ENCODE peak calls at places on chromosomes 13 and 19, in four cellular contexts. N is cardiac muscle cell, S is fibroblast of lung, X is heart left ventricle. W is an unnamed sample.

GRCh38 chr13:41707192-41707858 is 250.0 kb downstream of the RGCC start:
- DNase-seq in N (peak), S (no peak), X (no peak), W (no peak)

GRCh38 chr19:13881692-13882418 is 4.9 kb downstream of the NANOS3 start:
- DNase-seq in N (peak), S (no peak), X (no peak), W (peak)

GRCh38 chr19:29810504-29810871 is 1.3 kb upstream of the CCNE1 start:
- DNase-seq in N (no peak), S (peak), X (no peak), W (peak)

GRCh38 chr13:113076681-113077401 is 28.8 kb upstream of the F7 start:
- DNase-seq in N (no peak), S (no peak), X (peak), W (no peak)

GRCh38 chr19:5231857-5232503 is 108.6 kb downstream of the PTPRS start:
- DNase-seq in N (peak), S (peak), X (no peak), W (no peak)

GRCh38 chr13:108044929-108045328 is 170.4 kb downstream of the LIG4 start:
- DNase-seq in N (no peak), S (no peak), X (no peak), W (no peak)

GRCh38 chr19:9917322-9917721 is 19.0 kb downstream of the OLFM2 start:
- DNase-seq in N (peak), S (peak), X (no peak), W (peak)

GRCh38 chr13:85317781-85318180 is 481.4 kb downstream of the SLITRK6 start:
- DNase-seq in N (no peak), S (no peak), X (no peak), W (no peak)

GRCh38 chr19:12985049-12985776 is 10.1 kb upstream of the NFIX start:
- DNase-seq in N (no peak), S (peak), X (peak), W (peak)

GRCh38 chr19:31356587-31357314 is 7.5 kb upstream of the TSHZ3 start:
- DNase-seq in N (no peak), S (no peak), X (peak), W (peak)

GRCh38 chr13:40456979-40457553 is 209.4 kb downstream of the FOXO1 start:
- DNase-seq in N (no peak), S (no peak), X (no peak), W (no peak)

GRCh38 chr13:106786006-106786579 is 218.2 kb upstream of the ARGLU1 start:
- DNase-seq in N (no peak), S (no peak), X (no peak), W (no peak)

GRCh38 chr13:35855531-35856019 is 275.6 kb downstream of the DCLK1 start:
- DNase-seq in N (no peak), S (no peak), X (no peak), W (no peak)

GRCh38 chr13:77031869-77032268 is 4.9 kb upstream of the FBXL3 start:
- DNase-seq in N (no peak), S (no peak), X (no peak), W (no peak)

GRCh38 chr19:10421240-10421948 is 1.1 kb downstream of the PDE4A start:
- DNase-seq in N (no peak), S (no peak), X (no peak), W (no peak)

GRCh38 chr19:37988758-37989635 is 82.0 kb downstream of the SIPA1L3 start:
- DNase-seq in N (no peak), S (no peak), X (peak), W (no peak)

GRCh38 chr13:22110368-22110767 is 439.5 kb downstream of the FGF9 start:
- DNase-seq in N (no peak), S (no peak), X (no peak), W (no peak)

GRCh38 chr19:12880551-12881171 is 588 bp downstream of the DNASE2 start:
- DNase-seq in N (peak), S (peak), X (peak), W (peak)

GRCh38 chr19:5950744-5951143 is 27.2 kb downstream of the RANBP3 start:
- DNase-seq in N (no peak), S (no peak), X (no peak), W (no peak)

DNA sequence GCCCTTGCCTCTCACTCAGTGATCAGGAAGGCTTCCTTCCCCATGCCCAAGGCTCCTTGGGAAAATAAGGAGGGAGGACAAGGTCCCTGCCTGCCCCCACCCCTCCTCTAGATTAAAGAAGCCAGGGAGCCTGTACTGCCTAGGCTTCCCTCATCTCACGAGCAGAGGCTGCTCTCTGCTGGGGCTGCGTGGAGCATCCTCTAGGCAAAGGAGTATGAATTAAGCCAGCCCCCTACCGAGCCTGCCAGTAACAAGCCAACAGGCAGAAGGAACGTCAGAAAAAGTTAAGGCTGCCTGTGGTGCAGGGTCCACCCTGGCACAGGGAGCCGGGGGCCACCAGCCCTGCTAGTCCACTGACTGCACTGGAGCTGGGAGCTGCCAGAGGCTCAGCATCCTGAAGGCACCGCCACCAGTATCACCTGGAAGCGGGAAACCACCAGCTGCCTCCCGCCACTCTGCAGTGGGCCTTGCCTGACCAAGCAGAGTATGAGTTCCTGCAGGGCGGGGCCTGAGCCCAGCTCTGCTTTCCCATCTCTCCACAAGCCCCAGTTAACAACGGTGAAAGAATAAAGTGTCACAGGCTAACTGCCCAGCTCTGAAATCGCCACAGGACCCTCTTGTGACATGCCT is 6.8 kb downstream of the NAPA start:
- DNase-seq in N (no peak), S (no peak), X (no peak), W (no peak)
- TF ChIP-seq CTCF in N (no peak), S (no peak), X (no peak), W (no peak)

DNA sequence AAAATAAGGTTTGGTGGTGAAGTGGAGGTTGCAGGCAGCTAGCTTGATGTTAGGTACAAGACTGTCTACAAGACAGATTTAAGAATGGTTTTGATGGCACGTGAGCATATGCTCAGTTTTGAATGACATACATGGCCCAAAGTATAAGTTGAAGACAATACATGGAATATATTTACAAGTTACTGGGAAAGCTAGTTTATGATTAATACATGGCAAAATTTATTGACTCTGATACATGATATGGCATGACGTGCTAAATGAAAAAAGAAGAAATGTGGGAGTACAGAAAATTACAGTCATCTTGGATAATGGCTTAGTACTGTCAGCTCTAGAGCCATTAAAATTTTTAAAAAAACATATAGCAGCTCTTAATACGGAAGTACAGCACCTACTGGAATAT is 4.4 kb downstream of the KLF5 start:
- DNase-seq in N (no peak), S (no peak), X (no peak), W (no peak)
- H3K4me3 ChIP-seq in N (no peak), S (no peak), X (no peak), W (no peak)

GRCh38 chr19:46721269-46722003 is 4.5 kb upstream of the PRKD2 start:
- DNase-seq in N (no peak), S (no peak), X (peak), W (no peak)
- TF ChIP-seq CTCF in N (no peak), S (no peak), X (no peak), W (no peak)

DNA sequence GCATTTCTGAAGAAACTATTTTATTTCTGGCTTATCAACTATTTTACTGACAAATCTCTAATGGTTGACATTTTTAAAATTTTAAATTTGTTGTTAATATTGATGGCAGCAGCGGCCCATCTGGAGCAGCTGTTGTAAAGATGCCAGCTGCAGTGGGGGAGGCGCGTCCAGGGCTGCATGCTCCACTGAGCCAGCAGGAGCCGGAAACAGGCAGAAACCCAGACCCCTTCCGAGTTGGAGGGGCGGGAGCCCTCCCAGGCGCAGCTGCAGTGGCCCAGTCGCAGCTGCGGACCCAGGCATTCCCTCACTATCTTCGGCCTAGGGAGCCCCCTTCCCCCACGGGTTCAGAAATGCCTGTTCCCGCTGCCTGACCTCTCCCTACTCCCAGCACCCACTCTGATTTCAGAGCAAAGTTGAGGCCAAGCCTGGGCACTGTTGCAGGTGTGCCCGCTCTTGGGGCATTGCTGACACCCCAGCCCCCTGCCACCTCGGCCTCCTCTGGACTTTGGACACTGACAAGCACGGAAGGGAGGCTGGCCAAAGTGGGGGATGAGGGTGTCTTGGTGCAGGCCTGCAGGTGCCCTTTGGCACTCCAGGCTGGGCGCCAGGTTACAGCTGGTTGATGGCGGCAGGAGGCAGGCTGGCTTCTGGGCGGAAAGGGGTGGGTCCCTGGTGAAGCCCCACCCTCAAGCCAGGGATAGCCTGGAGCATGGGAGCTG is 69.2 kb downstream of the PIBF1 start:
- DNase-seq in N (no peak), S (no peak), X (peak), W (no peak)
- H3K4me3 ChIP-seq in N (no peak), S (no peak), X (no peak), W (no peak)

GRCh38 chr19:51927859-51928258 is 587 bp downstream of the ZNF613 start:
- DNase-seq in N (no peak), S (no peak), X (no peak), W (no peak)

GRCh38 chr19:51921949-51922348 is 5.3 kb upstream of the ZNF613 start:
- DNase-seq in N (no peak), S (no peak), X (no peak), W (no peak)

GRCh38 chr19:51926426-51926783 is 867 bp upstream of the ZNF613 start:
- DNase-seq in N (no peak), S (no peak), X (no peak), W (no peak)

GRCh38 chr19:51931921-51932320 is 4.6 kb downstream of the ZNF613 start:
- DNase-seq in N (no peak), S (no peak), X (no peak), W (no peak)

DNA sequence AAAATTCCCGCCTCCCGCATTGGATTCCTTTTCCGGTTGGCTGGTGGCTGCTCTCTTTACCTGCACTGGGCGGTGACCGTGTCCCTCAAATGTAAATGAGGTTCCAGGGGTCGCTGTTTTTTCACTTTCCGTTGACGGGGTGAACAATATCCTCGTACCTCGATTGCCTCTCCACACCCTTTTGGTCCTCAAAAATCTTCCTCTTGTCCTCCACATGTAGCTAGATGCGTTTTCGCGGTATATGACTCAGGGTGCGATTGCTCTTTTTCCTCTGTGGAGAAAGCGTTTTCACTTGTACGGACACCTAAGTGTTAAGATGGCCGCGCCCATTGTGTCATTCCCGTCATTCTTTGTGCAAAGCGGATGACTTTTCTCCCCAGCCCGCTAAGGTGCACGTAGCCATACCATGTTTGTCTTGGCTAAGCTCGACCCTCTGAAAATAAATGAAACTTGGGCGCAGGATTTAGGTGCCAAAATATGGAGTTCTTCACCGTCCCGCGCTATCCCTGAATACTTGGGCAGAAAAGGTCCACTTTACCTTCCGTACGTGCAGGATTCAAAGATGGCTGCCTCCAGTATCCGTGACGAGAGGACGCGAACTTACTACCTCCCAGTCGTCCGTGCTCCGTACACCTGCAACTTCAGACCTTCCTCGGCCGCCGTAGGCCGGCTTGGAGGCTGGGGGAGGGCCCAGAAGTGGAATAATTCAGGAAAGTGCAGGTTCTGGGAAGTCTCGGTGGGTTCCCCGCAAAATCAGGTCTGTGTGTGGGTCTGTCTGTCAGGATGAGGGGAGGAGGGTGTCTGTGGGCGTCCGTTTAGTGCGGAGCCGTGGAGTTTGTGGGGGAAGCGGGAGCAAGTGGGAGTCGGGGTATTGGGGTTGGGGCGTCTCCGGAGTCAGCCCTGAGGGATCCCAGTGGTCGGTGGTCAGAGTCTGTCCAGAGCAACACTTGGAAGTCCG is at the start of gene ZNF613:
- DNase-seq in N (peak), S (peak), X (peak), W (peak)
- TF ChIP-seq CTCF in N (peak), S (peak), X (peak), W (no peak)

GRCh38 chr13:78465250-78465649 is 138.1 kb downstream of the POU4F1 start:
- DNase-seq in N (no peak), S (no peak), X (no peak), W (no peak)

DNA sequence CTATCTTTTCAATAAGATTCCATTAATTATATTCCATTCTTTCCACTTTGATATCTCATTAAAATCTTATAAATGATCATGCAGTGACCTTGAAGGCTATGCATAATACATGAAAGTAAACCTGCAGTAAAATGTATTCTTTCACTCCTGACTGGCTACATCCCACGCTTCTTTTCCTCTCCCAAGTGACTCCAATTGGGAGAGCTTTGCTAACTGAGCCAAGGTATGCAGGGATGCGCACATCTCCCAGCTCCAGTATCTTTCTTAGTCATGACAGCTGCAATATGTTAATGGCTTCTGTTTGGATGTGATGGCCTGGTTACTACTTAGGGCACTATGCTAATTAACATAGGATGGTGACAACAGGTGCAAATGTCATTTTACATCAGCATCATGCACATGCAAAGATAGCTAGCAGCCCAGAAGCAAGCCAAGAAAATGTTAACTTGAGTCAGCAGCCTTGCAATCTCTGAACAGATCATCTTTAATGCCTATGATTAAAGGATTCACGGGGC is 134.7 kb downstream of the POU4F1 start:
- DNase-seq in N (no peak), S (no peak), X (no peak), W (no peak)
- H3K4me3 ChIP-seq in N (no peak), S (no peak), X (no peak), W (no peak)

DNA sequence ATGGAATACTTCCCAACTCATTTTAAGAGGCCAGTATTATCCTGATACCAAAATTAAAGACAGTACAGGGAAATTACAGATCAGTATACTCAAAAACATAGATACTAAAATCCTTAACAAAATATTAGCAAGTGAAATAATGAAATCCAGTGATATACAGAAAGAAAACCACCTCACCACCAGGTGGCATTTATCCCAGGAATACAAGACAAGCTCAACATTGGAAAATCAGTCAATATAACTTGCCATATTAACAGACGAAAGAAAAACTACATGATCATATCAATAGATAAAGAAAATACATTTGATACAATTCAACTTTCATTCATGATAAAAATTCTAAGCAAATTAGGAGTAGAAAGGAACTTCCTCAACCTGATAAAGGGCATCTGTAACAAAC is 6.7 kb upstream of the GNA15 start:
- DNase-seq in N (peak), S (peak), X (no peak), W (no peak)
- TF ChIP-seq CTCF in N (peak), S (peak), X (peak), W (no peak)

DNA sequence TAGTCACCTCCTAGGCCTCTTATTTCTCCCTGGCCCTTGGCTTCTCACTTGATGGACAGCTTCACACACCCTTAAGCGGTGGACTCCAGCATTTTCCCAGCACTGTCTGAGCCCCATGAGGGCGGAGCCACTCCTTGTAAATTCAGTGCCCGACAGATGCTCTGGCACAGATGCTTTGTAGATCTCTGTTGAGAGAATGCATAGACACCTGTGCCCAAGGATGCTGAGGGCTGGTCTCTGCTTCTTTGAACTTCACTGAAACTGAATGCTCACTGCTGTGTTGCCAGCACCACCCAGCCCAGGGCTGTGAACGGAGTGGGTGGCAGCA is 3.3 kb downstream of the SYCN start:
- DNase-seq in N (no peak), S (no peak), X (no peak), W (no peak)
- H3K4me3 ChIP-seq in N (no peak), S (no peak), X (no peak), W (no peak)

GRCh38 chr13:98103942-98104880 is 38.7 kb upstream of the FARP1 start:
- DNase-seq in N (no peak), S (peak), X (no peak), W (no peak)
- TF ChIP-seq CTCF in N (no peak), S (peak), X (no peak), W (no peak)

DNA sequence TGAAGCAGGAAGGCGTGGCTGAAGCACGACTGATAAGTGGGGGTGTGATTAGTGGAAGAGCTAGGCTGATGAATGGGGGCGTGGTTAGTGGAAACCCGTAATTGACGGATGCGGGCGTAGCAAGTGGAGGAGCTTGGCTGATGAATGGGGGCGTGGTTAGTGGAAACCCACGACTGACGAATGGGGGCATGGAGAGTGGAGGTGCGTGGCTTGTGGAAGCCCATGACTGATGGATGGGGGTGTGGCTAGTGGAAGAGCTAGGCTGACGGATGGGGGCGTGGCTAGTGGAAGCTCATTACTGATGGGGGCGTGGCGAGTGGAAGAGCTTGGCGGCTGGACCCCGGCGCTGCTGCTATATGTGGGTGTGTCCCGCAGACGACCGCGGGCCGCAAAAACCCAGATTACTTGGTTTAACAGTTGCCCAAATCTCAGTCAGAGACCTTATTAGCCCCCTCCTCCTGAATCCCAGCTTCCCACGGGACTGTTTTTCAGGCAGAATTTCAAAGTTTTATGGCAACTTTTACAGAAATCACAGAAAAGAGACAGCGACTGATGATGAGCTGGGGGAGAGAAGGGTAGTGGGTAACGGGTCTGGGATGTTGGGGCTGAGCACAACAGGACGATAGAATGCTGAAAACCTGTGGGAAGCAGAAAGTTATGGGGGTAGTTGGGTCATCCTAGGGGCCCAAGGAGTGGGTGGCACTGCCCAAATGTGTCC is 9.0 kb upstream of the MEIS3 start:
- DNase-seq in N (peak), S (peak), X (peak), W (peak)
- H3K4me3 ChIP-seq in N (peak), S (peak), X (no peak), W (no peak)